ENCODE peak calls at places on chromosomes 6 and 20, in six cellular contexts. R is GM12865, G is heart right ventricle, N is body of pancreas, Z is HFFc6, S is endodermal cell. J is an unnamed sample.

GRCh38 chr20:62823688-62824475 is 7.0 kb downstream of the COL9A3 start:
- DNase-seq in S (peak), N (peak), G (peak), Z (no peak), R (no peak), J (no peak)

GRCh38 chr20:17721802-17722486 is 22.2 kb downstream of the BANF2 start:
- DNase-seq in R (no peak), Z (no peak), N (peak), G (no peak), S (peak), J (no peak)

GRCh38 chr6:137729866-137730629 is 137.0 kb upstream of the TNFAIP3 start:
- DNase-seq in R (no peak), S (no peak), Z (peak), G (no peak), N (no peak), J (no peak)

GRCh38 chr20:60204601-60205000 is 246.4 kb downstream of the CDH26 start:
- DNase-seq in S (no peak), G (no peak), R (no peak), N (no peak), Z (no peak), J (no peak)

GRCh38 chr6:52498538-52499017 is 78.3 kb downstream of the TRAM2 start:
- DNase-seq in G (no peak), N (no peak), R (peak), S (peak), Z (no peak), J (no peak)

GRCh38 chr6:134093007-134093573 is 40.7 kb upstream of the SLC2A12 start:
- DNase-seq in S (no peak), G (no peak), N (no peak), R (peak), Z (no peak), J (no peak)

GRCh38 chr20:37363221-37364012 is 17.5 kb downstream of the SRC start:
- DNase-seq in G (no peak), Z (no peak), N (peak), R (no peak), S (no peak), J (no peak)

GRCh38 chr6:163694988-163695942 is 280.7 kb downstream of the QKI start:
- DNase-seq in R (no peak), Z (no peak), N (no peak), G (no peak), S (no peak), J (no peak)

GRCh38 chr20:35714127-35714526 is 14.9 kb downstream of the ROMO1 start:
- DNase-seq in G (no peak), S (no peak), Z (no peak), R (no peak), N (no peak), J (no peak)

GRCh38 chr20:5774438-5774837 is 24.2 kb downstream of the SHLD1 start:
- DNase-seq in Z (no peak), G (no peak), N (no peak), R (no peak), S (no peak), J (no peak)

GRCh38 chr20:62598761-62599194 is 43.5 kb upstream of the SLCO4A1 start:
- DNase-seq in Z (no peak), N (no peak), G (no peak), R (peak), S (no peak), J (no peak)

GRCh38 chr20:47998736-47999135 is 213.5 kb upstream of the SULF2 start:
- DNase-seq in S (no peak), N (no peak), R (no peak), G (no peak), Z (no peak), J (no peak)

GRCh38 chr6:90219168-90219985 is 77.3 kb downstream of the BACH2 start:
- DNase-seq in N (peak), S (peak), G (no peak), R (no peak), Z (peak), J (peak)

GRCh38 chr6:43386492-43386891 is 17.0 kb upstream of the ZNF318 start:
- DNase-seq in Z (no peak), S (no peak), N (no peak), G (no peak), R (peak), J (no peak)

GRCh38 chr6:149454405-149454848 is 30.4 kb downstream of the ZC3H12D start:
- DNase-seq in G (peak), N (peak), R (no peak), S (no peak), Z (peak), J (peak)

GRCh38 chr6:149425224-149425623 is 25.2 kb downstream of the SUMO4 start:
- DNase-seq in G (no peak), R (no peak), Z (no peak), N (no peak), S (no peak), J (no peak)

GRCh38 chr6:52325695-52326471 is 36.1 kb upstream of the PAQR8 start:
- DNase-seq in S (peak), N (no peak), Z (no peak), R (no peak), G (no peak), J (no peak)

GRCh38 chr6:148934534-148934933 is 187.7 kb downstream of the UST start:
- DNase-seq in N (peak), G (no peak), R (no peak), Z (no peak), S (no peak), J (no peak)

GRCh38 chr6:149306967-149307366 is 10.5 kb upstream of the TAB2 start:
- DNase-seq in R (no peak), N (no peak), S (no peak), Z (peak), G (no peak), J (no peak)

GRCh38 chr20:973785-974194 is 28.3 kb downstream of the RSPO4 start:
- DNase-seq in Z (peak), R (peak), S (peak), G (no peak), N (no peak), J (no peak)

GRCh38 chr6:170243791-170244291 is 47.0 kb downstream of the DLL1 start:
- DNase-seq in Z (no peak), N (peak), R (no peak), G (no peak), S (no peak), J (no peak)

GRCh38 chr6:20202699-20203302 is 9.5 kb downstream of the MBOAT1 start:
- DNase-seq in R (no peak), S (no peak), Z (no peak), G (no peak), N (no peak), J (no peak)

GRCh38 chr6:106514281-106514885 is 114.9 kb downstream of the RTN4IP1 start:
- DNase-seq in S (no peak), Z (no peak), R (no peak), G (no peak), N (no peak), J (no peak)

GRCh38 chr6:44133003-44133931 is 5.9 kb downstream of the TMEM63B start:
- DNase-seq in R (no peak), S (peak), G (peak), N (peak), Z (peak), J (no peak)

GRCh38 chr6:35566794-35567193 is 54.1 kb upstream of the TULP1 start:
- DNase-seq in N (no peak), S (peak), R (no peak), G (no peak), Z (no peak), J (no peak)

GRCh38 chr6:12572884-12573824 is 143.4 kb upstream of the PHACTR1 start:
- DNase-seq in G (no peak), Z (peak), S (peak), R (no peak), N (no peak), J (no peak)

GRCh38 chr6:78701407-78701806 is 165.9 kb upstream of the IRAK1BP1 start:
- DNase-seq in Z (peak), R (no peak), N (no peak), G (no peak), S (no peak), J (no peak)

GRCh38 chr6:137945149-137945498 is 78.1 kb downstream of the TNFAIP3 start:
- DNase-seq in N (no peak), G (no peak), R (no peak), S (no peak), Z (no peak), J (no peak)

GRCh38 chr6:69719602-69720193 is 77.1 kb downstream of the LMBRD1 start:
- DNase-seq in S (peak), G (no peak), N (no peak), R (peak), Z (peak), J (no peak)

GRCh38 chr6:85403331-85404015 is 46.4 kb upstream of the NT5E start:
- DNase-seq in R (no peak), Z (peak), G (no peak), N (no peak), S (peak), J (no peak)

GRCh38 chr6:159969921-159970320 is 1.0 kb downstream of the IGF2R start:
- DNase-seq in G (no peak), N (peak), Z (peak), S (peak), R (peak), J (no peak)

GRCh38 chr20:48747840-48748416 is 79.9 kb downstream of the PREX1 start:
- DNase-seq in N (no peak), S (no peak), Z (no peak), R (no peak), G (no peak), J (no peak)

GRCh38 chr6:158488065-158488464 is 71.8 kb upstream of the TMEM181 start:
- DNase-seq in R (no peak), N (no peak), Z (peak), G (no peak), S (no peak), J (peak)

GRCh38 chr6:72820906-72821305 is 199.0 kb downstream of the KCNQ5 start:
- DNase-seq in G (no peak), R (no peak), S (no peak), N (no peak), Z (no peak), J (no peak)

GRCh38 chr6:75081920-75082319 is 123.9 kb downstream of the COL12A1 start:
- DNase-seq in N (no peak), Z (no peak), G (no peak), S (no peak), R (no peak), J (peak)

GRCh38 chr6:701696-702479 is 8.9 kb upstream of the EXOC2 start:
- DNase-seq in G (no peak), Z (no peak), S (peak), N (no peak), R (no peak), J (no peak)
- TF ChIP-seq CTCF in G (no peak), Z (peak), S (peak), N (no peak), R (peak), J (no peak)

DNA sequence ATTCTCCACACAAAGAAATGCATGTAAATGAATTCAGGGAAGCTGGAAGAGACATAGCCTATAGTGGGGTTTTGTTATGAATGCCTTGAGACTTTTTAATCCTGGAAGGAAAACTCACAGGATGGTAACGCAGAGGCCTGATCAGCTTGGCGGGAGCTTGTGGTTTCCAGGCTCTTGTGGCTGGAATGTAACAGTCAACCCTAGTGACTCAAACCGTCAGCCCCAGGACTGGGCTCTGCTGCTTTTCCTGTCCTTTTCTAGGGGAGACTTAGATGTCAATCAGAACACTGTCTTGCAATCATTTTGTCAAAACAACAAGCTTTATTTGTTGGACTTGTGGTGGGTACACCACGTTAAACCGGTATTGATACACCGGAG is 34.9 kb downstream of the KIF25 start:
- DNase-seq in G (no peak), Z (peak), N (no peak), S (no peak), R (no peak), J (peak)
- TF ChIP-seq CTCF in G (no peak), Z (peak), N (no peak), S (peak), R (no peak), J (peak)

GRCh38 chr6:125904871-125905270 is 51.7 kb upstream of the HINT3 start:
- DNase-seq in G (no peak), Z (peak), R (peak), S (no peak), N (no peak), J (no peak)

GRCh38 chr6:125910518-125910917 is 46.1 kb upstream of the HINT3 start:
- DNase-seq in N (no peak), Z (peak), R (peak), G (no peak), S (no peak), J (no peak)

GRCh38 chr6:125906158-125906998 is 50.2 kb upstream of the HINT3 start:
- DNase-seq in S (peak), G (peak), N (peak), R (peak), Z (peak), J (no peak)
- TF ChIP-seq CTCF in S (peak), G (peak), N (peak), R (peak), Z (peak), J (peak)

DNA sequence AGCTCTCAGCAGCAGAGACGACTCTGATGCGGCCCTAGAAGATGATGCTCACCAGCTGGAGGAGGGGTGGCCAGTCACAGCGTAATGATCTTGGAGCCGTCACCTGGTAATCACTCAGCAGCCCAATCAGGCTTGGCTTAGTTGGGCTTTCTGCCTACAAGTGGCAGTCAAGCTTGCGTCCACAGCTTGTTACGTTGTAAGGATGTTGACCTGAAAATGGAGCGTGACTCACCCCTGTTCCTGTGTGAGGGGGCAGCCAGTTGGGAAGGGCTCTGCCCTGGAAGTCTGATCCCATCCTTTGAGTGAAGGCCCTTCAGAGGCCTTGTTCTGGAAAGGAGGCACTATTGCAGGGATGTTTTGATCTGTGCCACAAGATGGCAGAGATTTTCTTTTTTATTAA is 49.8 kb downstream of the SPATA2 start:
- DNase-seq in R (peak), G (no peak), S (peak), N (no peak), Z (no peak), J (peak)
- TF ChIP-seq CTCF in R (no peak), G (no peak), S (no peak), N (no peak), Z (no peak), J (no peak)

DNA sequence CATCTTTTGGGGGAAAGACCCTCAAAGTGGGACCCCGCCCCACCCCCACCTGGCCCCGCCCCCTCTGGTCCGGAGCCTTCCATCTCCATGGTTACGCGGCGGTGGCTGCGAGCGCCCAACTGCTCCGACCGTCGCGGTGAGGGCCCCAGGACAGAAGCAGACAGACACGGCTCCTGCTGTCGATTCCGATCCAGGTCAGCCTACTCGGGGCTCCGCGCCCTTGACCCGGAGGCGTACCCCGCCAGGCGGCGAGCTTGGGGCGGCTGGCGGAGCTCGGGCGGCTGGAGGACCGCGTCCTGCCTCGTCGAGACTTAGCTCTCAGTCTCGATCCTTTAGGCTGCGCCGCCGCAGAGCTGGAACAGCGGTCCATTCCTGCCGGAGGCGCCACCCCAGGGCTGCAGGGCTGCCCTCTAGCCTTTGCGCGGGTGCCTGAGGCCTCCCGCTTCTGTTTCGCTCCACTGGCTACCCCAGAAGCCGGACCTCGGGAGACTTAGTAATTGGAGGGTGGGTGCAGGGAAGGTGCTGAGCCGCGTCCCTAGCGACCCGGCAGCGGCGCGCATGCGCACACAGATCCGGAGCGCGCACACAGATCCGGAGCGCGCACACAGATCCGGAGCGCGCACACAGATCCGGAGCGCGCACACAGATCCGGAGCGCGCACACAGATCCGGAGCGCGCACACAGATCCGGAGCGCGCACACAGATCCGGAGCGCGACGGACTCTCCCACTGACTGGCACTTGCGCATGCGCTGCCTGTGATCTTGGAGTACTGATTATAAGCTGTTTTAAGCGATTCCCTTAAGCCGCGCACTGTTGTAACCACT is at the start of gene CFAP206:
- DNase-seq in Z (peak), N (peak), G (peak), S (peak), R (peak), J (peak)
- TF ChIP-seq CTCF in Z (peak), N (no peak), G (peak), S (peak), R (peak), J (peak)

DNA sequence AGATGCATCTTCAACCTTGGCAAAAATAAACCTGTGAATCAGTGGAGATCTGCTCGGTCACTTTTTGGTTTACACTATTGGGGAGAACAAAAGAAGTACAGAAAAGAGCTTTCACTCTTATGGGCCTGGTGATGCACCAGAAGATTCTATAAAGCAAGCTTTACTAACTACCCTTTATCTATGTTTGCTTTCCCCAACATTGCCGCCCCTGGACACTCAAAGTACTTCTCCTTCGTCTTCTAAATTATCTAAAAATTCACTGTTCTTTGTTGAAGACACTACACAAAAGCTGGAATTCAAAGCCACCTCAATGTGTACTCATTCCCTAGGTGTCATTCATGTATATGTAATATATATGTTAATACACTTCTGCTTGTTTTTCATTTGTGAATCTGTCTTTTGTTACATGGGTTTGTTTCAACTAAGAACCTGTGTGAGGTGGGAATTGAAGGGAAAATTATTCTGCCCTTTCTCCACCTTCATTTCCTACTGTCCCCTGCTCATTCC is 97.9 kb upstream of the BTN3A2 start:
- DNase-seq in G (no peak), S (no peak), R (no peak), Z (no peak), N (no peak), J (no peak)
- TF ChIP-seq CTCF in G (no peak), S (no peak), R (no peak), Z (no peak), N (no peak), J (no peak)

DNA sequence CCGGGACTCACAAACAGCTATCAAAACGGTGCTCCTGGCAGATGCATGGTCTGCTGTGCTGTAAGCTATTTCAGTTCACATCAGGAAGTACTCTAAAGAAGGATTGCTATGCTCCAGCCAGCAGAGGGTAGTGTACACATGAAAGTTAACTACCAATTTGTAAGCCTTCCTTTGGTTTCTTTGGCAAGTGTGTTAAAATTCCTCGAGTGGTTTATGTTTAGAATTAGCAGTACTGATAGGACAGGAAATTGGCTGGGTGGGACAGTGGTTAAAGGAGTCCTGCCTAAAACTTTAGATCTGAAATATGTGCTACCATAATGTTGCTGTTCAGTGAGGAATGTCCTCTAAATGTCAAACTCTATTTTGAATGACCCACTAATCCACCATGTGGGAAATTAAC is 47.4 kb downstream of the TRMT11 start:
- DNase-seq in G (no peak), Z (peak), R (peak), S (peak), N (peak), J (peak)
- TF ChIP-seq CTCF in G (peak), Z (peak), R (peak), S (peak), N (peak), J (peak)

GRCh38 chr6:146040360-146040759 is 11.5 kb downstream of the GRM1 start:
- DNase-seq in S (no peak), G (no peak), N (no peak), R (no peak), Z (no peak), J (no peak)

DNA sequence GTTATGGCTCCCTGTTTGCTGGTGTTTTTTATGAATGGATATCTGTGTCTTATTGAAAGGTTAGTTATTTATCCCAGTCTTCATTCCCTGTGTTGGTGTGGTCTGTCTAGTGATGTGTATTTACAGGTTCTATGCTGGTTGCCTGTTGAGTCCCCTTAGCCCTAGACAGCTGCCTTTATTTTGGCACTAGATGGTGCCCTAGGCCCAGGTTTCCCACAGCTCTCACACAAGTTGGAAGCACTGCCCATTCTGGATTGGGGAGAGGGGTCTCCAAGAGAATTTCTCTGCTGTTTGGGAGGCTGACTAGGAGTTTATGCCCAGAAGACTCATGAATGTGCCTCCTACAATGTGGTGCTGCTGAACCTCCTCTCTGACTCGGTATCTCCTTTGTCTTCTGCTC is 12.4 kb downstream of the GRM1 start:
- DNase-seq in N (no peak), R (peak), Z (no peak), S (peak), G (no peak), J (no peak)
- TF ChIP-seq CTCF in N (no peak), R (peak), Z (no peak), S (peak), G (peak), J (peak)